ENCODE peak calls at places on chromosomes 1 and 21, in four cellular contexts. R, A, I and J are unnamed samples.
A peak's percentile ranks its signal among the peaks of the same experiment; 100 is the strongest.

GRCh38 chr1:41240806-41241747 is 1.0 kb downstream of the SCMH1 start:
- DNase-seq in R (peak; percentile 49), A (no peak), I (no peak), J (no peak)

GRCh38 chr1:55504306-55504706 is 289.1 kb upstream of the USP24 start:
- DNase-seq in R (no peak), A (no peak), I (no peak), J (peak; percentile 32)

GRCh38 chr1:102852583-102852982 is 255.7 kb downstream of the COL11A1 start:
- DNase-seq in R (no peak), A (no peak), I (no peak), J (no peak)

GRCh38 chr1:61588736-61589381 is 136.1 kb downstream of the TM2D1 start:
- DNase-seq in R (peak; percentile 37), A (no peak), I (no peak), J (peak; percentile 19)

GRCh38 chr1:19808351-19808750 is 6.7 kb downstream of the RNF186 start:
- DNase-seq in R (no peak), A (no peak), I (no peak), J (no peak)

GRCh38 chr1:65323246-65323645 is 13.9 kb downstream of the DNAJC6 start:
- DNase-seq in R (no peak), A (no peak), I (no peak), J (no peak)

GRCh38 chr21:39221282-39221996 is 38.2 kb upstream of the PSMG1 start:
- DNase-seq in R (no peak), A (no peak), I (no peak), J (no peak)

GRCh38 chr1:191641420-191642215 is 516.6 kb upstream of the RGS18 start:
- DNase-seq in R (peak; percentile 31), A (no peak), I (no peak), J (no peak)

GRCh38 chr1:181479137-181479745 is 4.1 kb upstream of the CACNA1E start:
- DNase-seq in R (peak; percentile 38), A (no peak), I (no peak), J (peak; percentile 33)

GRCh38 chr1:154416496-154417337 is 11.6 kb downstream of the IL6R start:
- DNase-seq in R (no peak), A (no peak), I (no peak), J (no peak)

GRCh38 chr1:229047161-229047840 is 223.6 kb upstream of the RAB4A start:
- DNase-seq in R (no peak), A (no peak), I (no peak), J (no peak)